ENCODE peak calls at places on chromosomes 1 and 21, in seven cellular contexts. One of them, this sample, is unnamed.

GRCh38 chr1:220878223-220879081 is 791 bp upstream of the HLX start:
- DNase-seq in fibroblast of pulmonary artery: no peak
- DNase-seq in uterus: no peak
- DNase-seq in transverse colon: peak
- DNase-seq in heart right ventricle: peak
- DNase-seq in PC-3: no peak
- DNase-seq in SK-N-SH: no peak
- DNase-seq in this sample: no peak

GRCh38 chr1:173954179-173954578 is 37.1 kb upstream of the SERPINC1 start:
- DNase-seq in heart right ventricle: no peak
- DNase-seq in fibroblast of pulmonary artery: no peak
- DNase-seq in SK-N-SH: no peak
- DNase-seq in PC-3: no peak
- DNase-seq in transverse colon: no peak
- DNase-seq in uterus: no peak
- DNase-seq in this sample: no peak

GRCh38 chr1:30418426-30419245 is 304.7 kb downstream of the MATN1 start:
- DNase-seq in SK-N-SH: no peak
- DNase-seq in transverse colon: no peak
- DNase-seq in heart right ventricle: no peak
- DNase-seq in PC-3: no peak
- DNase-seq in fibroblast of pulmonary artery: no peak
- DNase-seq in uterus: no peak
- DNase-seq in this sample: no peak

GRCh38 chr1:19283891-19284290 is 4.7 kb downstream of the AKR7A3 start:
- DNase-seq in heart right ventricle: no peak
- DNase-seq in uterus: no peak
- DNase-seq in fibroblast of pulmonary artery: no peak
- DNase-seq in PC-3: no peak
- DNase-seq in SK-N-SH: no peak
- DNase-seq in transverse colon: no peak
- DNase-seq in this sample: no peak

GRCh38 chr1:29805896-29806160 is 569.5 kb downstream of the PTPRU start:
- DNase-seq in uterus: no peak
- DNase-seq in PC-3: no peak
- DNase-seq in fibroblast of pulmonary artery: no peak
- DNase-seq in SK-N-SH: peak
- DNase-seq in heart right ventricle: no peak
- DNase-seq in transverse colon: no peak
- DNase-seq in this sample: no peak

GRCh38 chr1:15409400-15410222 is at the start of gene EFHD2:
- DNase-seq in PC-3: peak
- DNase-seq in transverse colon: peak
- DNase-seq in uterus: peak
- DNase-seq in heart right ventricle: peak
- DNase-seq in SK-N-SH: peak
- DNase-seq in fibroblast of pulmonary artery: peak
- DNase-seq in this sample: peak

GRCh38 chr21:33650230-33650629 is 7.9 kb downstream of the ITSN1 start:
- DNase-seq in uterus: no peak
- DNase-seq in fibroblast of pulmonary artery: no peak
- DNase-seq in SK-N-SH: no peak
- DNase-seq in PC-3: no peak
- DNase-seq in transverse colon: no peak
- DNase-seq in heart right ventricle: no peak
- DNase-seq in this sample: no peak

GRCh38 chr1:16128338-16128741 is 27.5 kb downstream of the EPHA2 start:
- DNase-seq in transverse colon: no peak
- DNase-seq in heart right ventricle: peak
- DNase-seq in PC-3: no peak
- DNase-seq in SK-N-SH: no peak
- DNase-seq in fibroblast of pulmonary artery: no peak
- DNase-seq in uterus: no peak
- DNase-seq in this sample: no peak

GRCh38 chr1:37765937-37766664 is 1.2 kb upstream of the EPHA10 start:
- DNase-seq in PC-3: peak
- DNase-seq in SK-N-SH: peak
- DNase-seq in heart right ventricle: no peak
- DNase-seq in transverse colon: no peak
- DNase-seq in uterus: no peak
- DNase-seq in fibroblast of pulmonary artery: no peak
- DNase-seq in this sample: peak

GRCh38 chr1:199132006-199132405 is 493.2 kb downstream of the PTPRC start:
- DNase-seq in transverse colon: no peak
- DNase-seq in uterus: no peak
- DNase-seq in heart right ventricle: no peak
- DNase-seq in PC-3: no peak
- DNase-seq in SK-N-SH: no peak
- DNase-seq in fibroblast of pulmonary artery: no peak
- DNase-seq in this sample: no peak

GRCh38 chr1:43446388-43446740 is 7.4 kb downstream of the HYI start:
- DNase-seq in SK-N-SH: no peak
- DNase-seq in fibroblast of pulmonary artery: no peak
- DNase-seq in uterus: peak
- DNase-seq in heart right ventricle: no peak
- DNase-seq in transverse colon: peak
- DNase-seq in PC-3: no peak
- DNase-seq in this sample: no peak

GRCh38 chr1:178282949-178283367 is 189.1 kb downstream of the RASAL2 start:
- DNase-seq in fibroblast of pulmonary artery: peak
- DNase-seq in heart right ventricle: no peak
- DNase-seq in SK-N-SH: peak
- DNase-seq in PC-3: peak
- DNase-seq in uterus: no peak
- DNase-seq in transverse colon: no peak
- DNase-seq in this sample: no peak

GRCh38 chr1:114002492-114003290 is 23.4 kb downstream of the OLFML3 start:
- DNase-seq in fibroblast of pulmonary artery: peak
- DNase-seq in SK-N-SH: no peak
- DNase-seq in uterus: peak
- DNase-seq in transverse colon: no peak
- DNase-seq in heart right ventricle: no peak
- DNase-seq in PC-3: no peak
- DNase-seq in this sample: no peak

GRCh38 chr1:149978547-149979023 is 31.9 kb downstream of the OTUD7B start:
- DNase-seq in transverse colon: peak
- DNase-seq in heart right ventricle: no peak
- DNase-seq in uterus: no peak
- DNase-seq in PC-3: peak
- DNase-seq in SK-N-SH: no peak
- DNase-seq in fibroblast of pulmonary artery: peak
- DNase-seq in this sample: no peak

GRCh38 chr1:204407314-204407971 is 4.2 kb downstream of the PPP1R15B start:
- DNase-seq in heart right ventricle: no peak
- DNase-seq in PC-3: no peak
- DNase-seq in uterus: no peak
- DNase-seq in transverse colon: no peak
- DNase-seq in SK-N-SH: no peak
- DNase-seq in fibroblast of pulmonary artery: no peak
- DNase-seq in this sample: no peak

GRCh38 chr21:33101300-33102005 is 31.5 kb downstream of the OLIG1 start:
- DNase-seq in heart right ventricle: no peak
- DNase-seq in fibroblast of pulmonary artery: no peak
- DNase-seq in transverse colon: no peak
- DNase-seq in SK-N-SH: no peak
- DNase-seq in PC-3: no peak
- DNase-seq in uterus: no peak
- DNase-seq in this sample: no peak

GRCh38 chr1:62071695-62072094 is 123.0 kb upstream of the L1TD1 start:
- DNase-seq in transverse colon: no peak
- DNase-seq in heart right ventricle: no peak
- DNase-seq in PC-3: no peak
- DNase-seq in uterus: no peak
- DNase-seq in fibroblast of pulmonary artery: no peak
- DNase-seq in SK-N-SH: no peak
- DNase-seq in this sample: no peak

GRCh38 chr1:227887697-227888403 is 59.9 kb downstream of the WNT9A start:
- DNase-seq in uterus: peak
- DNase-seq in heart right ventricle: peak
- DNase-seq in transverse colon: peak
- DNase-seq in fibroblast of pulmonary artery: peak
- DNase-seq in PC-3: no peak
- DNase-seq in SK-N-SH: peak
- DNase-seq in this sample: no peak

GRCh38 chr1:239997515-239998311 is 94.0 kb upstream of the FMN2 start:
- DNase-seq in SK-N-SH: peak
- DNase-seq in transverse colon: no peak
- DNase-seq in PC-3: no peak
- DNase-seq in fibroblast of pulmonary artery: no peak
- DNase-seq in heart right ventricle: no peak
- DNase-seq in uterus: no peak
- DNase-seq in this sample: peak

GRCh38 chr1:65581120-65581519 is 160.7 kb downstream of the LEPR start:
- DNase-seq in uterus: no peak
- DNase-seq in PC-3: peak
- DNase-seq in transverse colon: no peak
- DNase-seq in SK-N-SH: no peak
- DNase-seq in heart right ventricle: no peak
- DNase-seq in fibroblast of pulmonary artery: peak
- DNase-seq in this sample: no peak

GRCh38 chr1:94022471-94023189 is 98.3 kb downstream of the ABCA4 start:
- DNase-seq in fibroblast of pulmonary artery: peak
- DNase-seq in uterus: no peak
- DNase-seq in transverse colon: no peak
- DNase-seq in PC-3: peak
- DNase-seq in heart right ventricle: peak
- DNase-seq in SK-N-SH: no peak
- DNase-seq in this sample: no peak

GRCh38 chr1:83531910-83532309 is 467.0 kb downstream of the TTLL7 start:
- DNase-seq in SK-N-SH: no peak
- DNase-seq in fibroblast of pulmonary artery: no peak
- DNase-seq in heart right ventricle: no peak
- DNase-seq in transverse colon: no peak
- DNase-seq in PC-3: no peak
- DNase-seq in uterus: no peak
- DNase-seq in this sample: no peak

GRCh38 chr1:100734716-100735115 is 15.2 kb downstream of the VCAM1 start:
- DNase-seq in fibroblast of pulmonary artery: peak
- DNase-seq in heart right ventricle: no peak
- DNase-seq in transverse colon: no peak
- DNase-seq in PC-3: peak
- DNase-seq in SK-N-SH: no peak
- DNase-seq in uterus: no peak
- DNase-seq in this sample: no peak

GRCh38 chr1:184563308-184563707 is 176.5 kb downstream of the C1orf21 start:
- DNase-seq in transverse colon: no peak
- DNase-seq in fibroblast of pulmonary artery: peak
- DNase-seq in PC-3: peak
- DNase-seq in uterus: no peak
- DNase-seq in heart right ventricle: no peak
- DNase-seq in SK-N-SH: peak
- DNase-seq in this sample: no peak

GRCh38 chr1:89820423-89821321 is at the start of gene LRRC8D:
- DNase-seq in heart right ventricle: peak
- DNase-seq in PC-3: peak
- DNase-seq in uterus: peak
- DNase-seq in SK-N-SH: peak
- DNase-seq in fibroblast of pulmonary artery: peak
- DNase-seq in transverse colon: peak
- DNase-seq in this sample: peak
- TF ChIP-seq CTCF in heart right ventricle: no peak
- TF ChIP-seq CTCF in PC-3: no peak
- TF ChIP-seq CTCF in uterus: no peak
- TF ChIP-seq CTCF in SK-N-SH: no peak
- TF ChIP-seq CTCF in fibroblast of pulmonary artery: no peak
- TF ChIP-seq CTCF in transverse colon: peak
- TF ChIP-seq CTCF in this sample: no peak

DNA sequence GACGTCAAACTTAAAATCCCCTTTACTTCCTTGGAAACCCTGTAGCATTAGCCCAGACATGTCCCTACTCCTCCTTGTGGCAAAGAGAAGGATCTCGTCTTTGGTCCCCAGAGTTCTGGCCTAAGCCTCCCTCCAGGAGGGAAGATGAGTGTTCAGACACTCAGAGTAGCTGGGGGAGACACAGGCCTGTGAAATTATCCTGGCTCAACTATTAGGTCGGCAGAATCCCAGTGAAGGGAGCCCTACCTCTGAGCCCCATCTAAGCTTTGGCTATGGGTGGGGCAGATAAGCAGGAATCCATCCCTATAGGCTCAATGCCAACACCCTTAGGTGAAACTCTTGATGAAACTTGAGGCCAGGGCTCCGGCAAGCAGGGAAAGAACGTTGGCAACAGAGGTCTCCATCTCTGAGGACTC is 1.7 kb upstream of the SFN start:
- DNase-seq in transverse colon: no peak
- DNase-seq in PC-3: peak
- DNase-seq in SK-N-SH: no peak
- DNase-seq in heart right ventricle: no peak
- DNase-seq in fibroblast of pulmonary artery: peak
- DNase-seq in uterus: no peak
- DNase-seq in this sample: no peak
- TF ChIP-seq CTCF in transverse colon: no peak
- TF ChIP-seq CTCF in PC-3: peak
- TF ChIP-seq CTCF in SK-N-SH: peak
- TF ChIP-seq CTCF in heart right ventricle: no peak
- TF ChIP-seq CTCF in fibroblast of pulmonary artery: peak
- TF ChIP-seq CTCF in uterus: no peak
- TF ChIP-seq CTCF in this sample: no peak

GRCh38 chr1:57963545-57963944 is 539.7 kb upstream of the DAB1 start:
- DNase-seq in transverse colon: no peak
- DNase-seq in PC-3: no peak
- DNase-seq in uterus: no peak
- DNase-seq in fibroblast of pulmonary artery: no peak
- DNase-seq in SK-N-SH: no peak
- DNase-seq in heart right ventricle: no peak
- DNase-seq in this sample: no peak
- TF ChIP-seq CTCF in transverse colon: no peak
- TF ChIP-seq CTCF in PC-3: no peak
- TF ChIP-seq CTCF in uterus: no peak
- TF ChIP-seq CTCF in fibroblast of pulmonary artery: no peak
- TF ChIP-seq CTCF in SK-N-SH: no peak
- TF ChIP-seq CTCF in heart right ventricle: no peak
- TF ChIP-seq CTCF in this sample: no peak

DNA sequence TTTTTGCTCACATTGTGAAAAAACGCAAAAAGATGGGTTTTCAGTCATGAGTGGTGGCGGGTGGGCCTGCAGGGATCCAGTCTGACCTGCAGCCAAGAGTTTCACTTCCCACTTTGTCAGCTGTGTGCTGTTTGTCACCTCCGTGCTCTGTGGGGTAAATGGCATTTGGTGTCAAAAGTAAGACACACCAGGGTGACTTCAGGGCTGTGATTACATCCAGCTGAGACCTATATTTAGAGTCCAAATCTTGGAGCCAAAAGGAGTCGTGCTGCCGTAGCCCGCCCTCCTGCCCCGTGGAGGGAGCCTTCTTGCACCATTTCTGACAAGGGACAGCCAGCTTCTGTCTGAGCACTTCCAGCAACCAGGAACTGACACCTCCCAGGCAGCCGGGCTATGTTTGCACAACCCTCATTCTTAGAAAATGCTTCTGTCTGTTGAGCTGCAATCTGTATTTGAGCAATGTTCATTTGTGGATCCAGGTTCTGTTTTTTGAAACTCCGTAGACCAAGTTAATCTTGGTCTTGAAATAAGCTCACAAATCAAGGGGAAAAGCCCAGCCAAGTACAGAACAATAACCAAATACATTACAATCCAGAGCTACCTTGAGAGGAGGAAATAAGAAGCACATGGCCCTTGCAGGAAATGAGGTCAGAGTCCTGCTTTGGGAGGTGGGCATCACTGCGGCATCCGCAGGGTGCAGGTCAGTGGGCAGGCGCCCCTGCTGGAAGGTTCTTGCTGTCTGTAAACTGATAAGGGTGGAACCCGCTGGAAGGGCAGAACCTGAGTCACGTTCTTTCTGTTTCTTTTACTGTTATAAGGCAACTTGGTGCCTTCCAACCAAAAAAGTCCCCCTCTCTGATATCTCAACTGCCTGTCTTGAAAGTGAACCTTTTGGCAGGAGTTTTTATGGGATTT is 14.4 kb downstream of the ABCG1 start:
- DNase-seq in uterus: peak
- DNase-seq in transverse colon: peak
- DNase-seq in heart right ventricle: peak
- DNase-seq in PC-3: peak
- DNase-seq in fibroblast of pulmonary artery: peak
- DNase-seq in SK-N-SH: peak
- DNase-seq in this sample: peak
- TF ChIP-seq CTCF in uterus: no peak
- TF ChIP-seq CTCF in transverse colon: peak
- TF ChIP-seq CTCF in heart right ventricle: no peak
- TF ChIP-seq CTCF in PC-3: peak
- TF ChIP-seq CTCF in fibroblast of pulmonary artery: peak
- TF ChIP-seq CTCF in SK-N-SH: no peak
- TF ChIP-seq CTCF in this sample: peak

This sample was measured in BE2C.